ENCODE peak calls at places on chromosome 11, in ten cellular contexts. One of them, this sample, is unnamed.

GRCh38 chr11:46290598-46291309 is 13.3 kb downstream of the CREB3L1 start:
- DNase-seq in non-pigmented ciliary epithelial cell: peak
- DNase-seq in CD4-positive, CD25-positive, alpha-beta regulatory T cell: no peak
- DNase-seq in Caki2: peak
- DNase-seq in ACHN: peak
- DNase-seq in AG04449: peak
- DNase-seq in T-helper 2 cell treated with Interferon-gamma antibody and Interleukin-4, amounts not matched to agents 5 μg/mL and 100 μg/mL, for 36 hours: no peak
- DNase-seq in kidney epithelial cell: peak
- DNase-seq in activated T-helper 1 cell treated with Interleukin-2 at 50 U/mL for 16 hours: no peak
- DNase-seq in osteocyte: peak
- DNase-seq in this sample: no peak

GRCh38 chr11:20110908-20111669 is 49.2 kb downstream of the DBX1 start:
- DNase-seq in osteocyte: peak
- DNase-seq in kidney epithelial cell: peak
- DNase-seq in CD4-positive, CD25-positive, alpha-beta regulatory T cell: peak
- DNase-seq in Caki2: peak
- DNase-seq in ACHN: peak
- DNase-seq in AG04449: peak
- DNase-seq in T-helper 2 cell treated with Interferon-gamma antibody and Interleukin-4, amounts not matched to agents 5 μg/mL and 100 μg/mL, for 36 hours: peak
- DNase-seq in activated T-helper 1 cell treated with Interleukin-2 at 50 U/mL for 16 hours: no peak
- DNase-seq in non-pigmented ciliary epithelial cell: no peak
- DNase-seq in this sample: peak

GRCh38 chr11:118497831-118498230 is 29.4 kb upstream of the TTC36 start:
- DNase-seq in kidney epithelial cell: no peak
- DNase-seq in osteocyte: no peak
- DNase-seq in T-helper 2 cell treated with Interferon-gamma antibody and Interleukin-4, amounts not matched to agents 5 μg/mL and 100 μg/mL, for 36 hours: no peak
- DNase-seq in CD4-positive, CD25-positive, alpha-beta regulatory T cell: no peak
- DNase-seq in activated T-helper 1 cell treated with Interleukin-2 at 50 U/mL for 16 hours: no peak
- DNase-seq in Caki2: no peak
- DNase-seq in ACHN: no peak
- DNase-seq in AG04449: peak
- DNase-seq in non-pigmented ciliary epithelial cell: peak
- DNase-seq in this sample: no peak

GRCh38 chr11:76861490-76861953 is 804 bp downstream of the ACER3 start:
- DNase-seq in T-helper 2 cell treated with Interferon-gamma antibody and Interleukin-4, amounts not matched to agents 5 μg/mL and 100 μg/mL, for 36 hours: no peak
- DNase-seq in non-pigmented ciliary epithelial cell: no peak
- DNase-seq in activated T-helper 1 cell treated with Interleukin-2 at 50 U/mL for 16 hours: no peak
- DNase-seq in osteocyte: no peak
- DNase-seq in Caki2: peak
- DNase-seq in ACHN: peak
- DNase-seq in CD4-positive, CD25-positive, alpha-beta regulatory T cell: no peak
- DNase-seq in kidney epithelial cell: no peak
- DNase-seq in AG04449: no peak
- DNase-seq in this sample: no peak

GRCh38 chr11:43968719-43969118 is 26.3 kb downstream of the C11orf96 start:
- DNase-seq in non-pigmented ciliary epithelial cell: no peak
- DNase-seq in osteocyte: no peak
- DNase-seq in ACHN: no peak
- DNase-seq in T-helper 2 cell treated with Interferon-gamma antibody and Interleukin-4, amounts not matched to agents 5 μg/mL and 100 μg/mL, for 36 hours: no peak
- DNase-seq in activated T-helper 1 cell treated with Interleukin-2 at 50 U/mL for 16 hours: no peak
- DNase-seq in Caki2: no peak
- DNase-seq in AG04449: no peak
- DNase-seq in kidney epithelial cell: no peak
- DNase-seq in CD4-positive, CD25-positive, alpha-beta regulatory T cell: no peak
- DNase-seq in this sample: no peak

GRCh38 chr11:69297225-69297925 is 3.4 kb downstream of the MYEOV start:
- DNase-seq in ACHN: peak
- DNase-seq in T-helper 2 cell treated with Interferon-gamma antibody and Interleukin-4, amounts not matched to agents 5 μg/mL and 100 μg/mL, for 36 hours: peak
- DNase-seq in osteocyte: peak
- DNase-seq in Caki2: peak
- DNase-seq in kidney epithelial cell: peak
- DNase-seq in AG04449: peak
- DNase-seq in activated T-helper 1 cell treated with Interleukin-2 at 50 U/mL for 16 hours: peak
- DNase-seq in non-pigmented ciliary epithelial cell: peak
- DNase-seq in CD4-positive, CD25-positive, alpha-beta regulatory T cell: peak
- DNase-seq in this sample: peak

GRCh38 chr11:70614034-70614681 is 215.8 kb downstream of the CTTN start:
- DNase-seq in CD4-positive, CD25-positive, alpha-beta regulatory T cell: no peak
- DNase-seq in Caki2: no peak
- DNase-seq in kidney epithelial cell: no peak
- DNase-seq in AG04449: no peak
- DNase-seq in T-helper 2 cell treated with Interferon-gamma antibody and Interleukin-4, amounts not matched to agents 5 μg/mL and 100 μg/mL, for 36 hours: no peak
- DNase-seq in activated T-helper 1 cell treated with Interleukin-2 at 50 U/mL for 16 hours: no peak
- DNase-seq in osteocyte: no peak
- DNase-seq in ACHN: no peak
- DNase-seq in non-pigmented ciliary epithelial cell: no peak
- DNase-seq in this sample: no peak

GRCh38 chr11:44623321-44623715 is 57.9 kb downstream of the CD82 start:
- DNase-seq in AG04449: no peak
- DNase-seq in CD4-positive, CD25-positive, alpha-beta regulatory T cell: no peak
- DNase-seq in activated T-helper 1 cell treated with Interleukin-2 at 50 U/mL for 16 hours: no peak
- DNase-seq in non-pigmented ciliary epithelial cell: no peak
- DNase-seq in kidney epithelial cell: no peak
- DNase-seq in T-helper 2 cell treated with Interferon-gamma antibody and Interleukin-4, amounts not matched to agents 5 μg/mL and 100 μg/mL, for 36 hours: no peak
- DNase-seq in ACHN: no peak
- DNase-seq in osteocyte: peak
- DNase-seq in Caki2: no peak
- DNase-seq in this sample: no peak

GRCh38 chr11:96254087-96254486 is 88.9 kb downstream of the MAML2 start:
- DNase-seq in CD4-positive, CD25-positive, alpha-beta regulatory T cell: no peak
- DNase-seq in ACHN: no peak
- DNase-seq in kidney epithelial cell: no peak
- DNase-seq in AG04449: no peak
- DNase-seq in osteocyte: no peak
- DNase-seq in non-pigmented ciliary epithelial cell: peak
- DNase-seq in T-helper 2 cell treated with Interferon-gamma antibody and Interleukin-4, amounts not matched to agents 5 μg/mL and 100 μg/mL, for 36 hours: peak
- DNase-seq in Caki2: no peak
- DNase-seq in activated T-helper 1 cell treated with Interleukin-2 at 50 U/mL for 16 hours: no peak
- DNase-seq in this sample: peak

GRCh38 chr11:16596231-16596630 is 142.2 kb upstream of the C11orf58 start:
- DNase-seq in CD4-positive, CD25-positive, alpha-beta regulatory T cell: no peak
- DNase-seq in Caki2: no peak
- DNase-seq in AG04449: no peak
- DNase-seq in ACHN: no peak
- DNase-seq in T-helper 2 cell treated with Interferon-gamma antibody and Interleukin-4, amounts not matched to agents 5 μg/mL and 100 μg/mL, for 36 hours: no peak
- DNase-seq in activated T-helper 1 cell treated with Interleukin-2 at 50 U/mL for 16 hours: no peak
- DNase-seq in kidney epithelial cell: no peak
- DNase-seq in non-pigmented ciliary epithelial cell: no peak
- DNase-seq in osteocyte: no peak
- DNase-seq in this sample: no peak

GRCh38 chr11:83736689-83737088 is 450.5 kb upstream of the CCDC90B start:
- DNase-seq in AG04449: no peak
- DNase-seq in Caki2: no peak
- DNase-seq in ACHN: no peak
- DNase-seq in non-pigmented ciliary epithelial cell: no peak
- DNase-seq in activated T-helper 1 cell treated with Interleukin-2 at 50 U/mL for 16 hours: no peak
- DNase-seq in osteocyte: no peak
- DNase-seq in T-helper 2 cell treated with Interferon-gamma antibody and Interleukin-4, amounts not matched to agents 5 μg/mL and 100 μg/mL, for 36 hours: no peak
- DNase-seq in CD4-positive, CD25-positive, alpha-beta regulatory T cell: no peak
- DNase-seq in kidney epithelial cell: no peak
- DNase-seq in this sample: no peak

GRCh38 chr11:120137187-120137610 is 714 bp downstream of the TRIM29 start:
- DNase-seq in kidney epithelial cell: no peak
- DNase-seq in AG04449: no peak
- DNase-seq in T-helper 2 cell treated with Interferon-gamma antibody and Interleukin-4, amounts not matched to agents 5 μg/mL and 100 μg/mL, for 36 hours: no peak
- DNase-seq in CD4-positive, CD25-positive, alpha-beta regulatory T cell: no peak
- DNase-seq in non-pigmented ciliary epithelial cell: no peak
- DNase-seq in ACHN: no peak
- DNase-seq in Caki2: no peak
- DNase-seq in activated T-helper 1 cell treated with Interleukin-2 at 50 U/mL for 16 hours: no peak
- DNase-seq in osteocyte: no peak
- DNase-seq in this sample: no peak

GRCh38 chr11:78061088-78061920 is 2.4 kb upstream of the THRSP start:
- DNase-seq in ACHN: no peak
- DNase-seq in activated T-helper 1 cell treated with Interleukin-2 at 50 U/mL for 16 hours: no peak
- DNase-seq in AG04449: no peak
- DNase-seq in Caki2: no peak
- DNase-seq in osteocyte: no peak
- DNase-seq in T-helper 2 cell treated with Interferon-gamma antibody and Interleukin-4, amounts not matched to agents 5 μg/mL and 100 μg/mL, for 36 hours: no peak
- DNase-seq in CD4-positive, CD25-positive, alpha-beta regulatory T cell: no peak
- DNase-seq in non-pigmented ciliary epithelial cell: no peak
- DNase-seq in kidney epithelial cell: no peak
- DNase-seq in this sample: no peak

GRCh38 chr11:35485656-35486318 is 39.6 kb downstream of the PAMR1 start:
- DNase-seq in osteocyte: peak
- DNase-seq in activated T-helper 1 cell treated with Interleukin-2 at 50 U/mL for 16 hours: peak
- DNase-seq in T-helper 2 cell treated with Interferon-gamma antibody and Interleukin-4, amounts not matched to agents 5 μg/mL and 100 μg/mL, for 36 hours: peak
- DNase-seq in AG04449: no peak
- DNase-seq in kidney epithelial cell: no peak
- DNase-seq in non-pigmented ciliary epithelial cell: peak
- DNase-seq in ACHN: peak
- DNase-seq in Caki2: peak
- DNase-seq in CD4-positive, CD25-positive, alpha-beta regulatory T cell: peak
- DNase-seq in this sample: peak

GRCh38 chr11:65607614-65608426 is 6.2 kb downstream of the MAP3K11 start:
- DNase-seq in AG04449: no peak
- DNase-seq in kidney epithelial cell: no peak
- DNase-seq in non-pigmented ciliary epithelial cell: no peak
- DNase-seq in activated T-helper 1 cell treated with Interleukin-2 at 50 U/mL for 16 hours: no peak
- DNase-seq in ACHN: no peak
- DNase-seq in Caki2: no peak
- DNase-seq in osteocyte: no peak
- DNase-seq in CD4-positive, CD25-positive, alpha-beta regulatory T cell: no peak
- DNase-seq in T-helper 2 cell treated with Interferon-gamma antibody and Interleukin-4, amounts not matched to agents 5 μg/mL and 100 μg/mL, for 36 hours: no peak
- DNase-seq in this sample: no peak

GRCh38 chr11:118892964-118893363 is 9.3 kb downstream of the CXCR5 start:
- DNase-seq in T-helper 2 cell treated with Interferon-gamma antibody and Interleukin-4, amounts not matched to agents 5 μg/mL and 100 μg/mL, for 36 hours: no peak
- DNase-seq in AG04449: no peak
- DNase-seq in kidney epithelial cell: no peak
- DNase-seq in Caki2: no peak
- DNase-seq in non-pigmented ciliary epithelial cell: no peak
- DNase-seq in ACHN: no peak
- DNase-seq in activated T-helper 1 cell treated with Interleukin-2 at 50 U/mL for 16 hours: no peak
- DNase-seq in CD4-positive, CD25-positive, alpha-beta regulatory T cell: no peak
- DNase-seq in osteocyte: no peak
- DNase-seq in this sample: no peak

GRCh38 chr11:62602141-62603071 is 741 bp upstream of the MTA2 start:
- DNase-seq in T-helper 2 cell treated with Interferon-gamma antibody and Interleukin-4, amounts not matched to agents 5 μg/mL and 100 μg/mL, for 36 hours: no peak
- DNase-seq in CD4-positive, CD25-positive, alpha-beta regulatory T cell: no peak
- DNase-seq in non-pigmented ciliary epithelial cell: no peak
- DNase-seq in activated T-helper 1 cell treated with Interleukin-2 at 50 U/mL for 16 hours: no peak
- DNase-seq in osteocyte: no peak
- DNase-seq in Caki2: no peak
- DNase-seq in ACHN: peak
- DNase-seq in kidney epithelial cell: no peak
- DNase-seq in AG04449: no peak
- DNase-seq in this sample: no peak

GRCh38 chr11:128318856-128319474 is 268.4 kb downstream of the ETS1 start:
- DNase-seq in non-pigmented ciliary epithelial cell: no peak
- DNase-seq in CD4-positive, CD25-positive, alpha-beta regulatory T cell: peak
- DNase-seq in ACHN: no peak
- DNase-seq in activated T-helper 1 cell treated with Interleukin-2 at 50 U/mL for 16 hours: peak
- DNase-seq in T-helper 2 cell treated with Interferon-gamma antibody and Interleukin-4, amounts not matched to agents 5 μg/mL and 100 μg/mL, for 36 hours: peak
- DNase-seq in kidney epithelial cell: no peak
- DNase-seq in AG04449: no peak
- DNase-seq in osteocyte: no peak
- DNase-seq in Caki2: no peak
- DNase-seq in this sample: peak

GRCh38 chr11:113773092-113773415 is 438 bp downstream of the ZW10 start:
- DNase-seq in kidney epithelial cell: no peak
- DNase-seq in osteocyte: no peak
- DNase-seq in Caki2: no peak
- DNase-seq in activated T-helper 1 cell treated with Interleukin-2 at 50 U/mL for 16 hours: no peak
- DNase-seq in CD4-positive, CD25-positive, alpha-beta regulatory T cell: no peak
- DNase-seq in non-pigmented ciliary epithelial cell: no peak
- DNase-seq in ACHN: peak
- DNase-seq in AG04449: no peak
- DNase-seq in T-helper 2 cell treated with Interferon-gamma antibody and Interleukin-4, amounts not matched to agents 5 μg/mL and 100 μg/mL, for 36 hours: no peak
- DNase-seq in this sample: no peak

GRCh38 chr11:3614742-3615171 is 27.0 kb downstream of the ART5 start:
- DNase-seq in non-pigmented ciliary epithelial cell: no peak
- DNase-seq in CD4-positive, CD25-positive, alpha-beta regulatory T cell: no peak
- DNase-seq in AG04449: no peak
- DNase-seq in ACHN: no peak
- DNase-seq in Caki2: peak
- DNase-seq in osteocyte: no peak
- DNase-seq in activated T-helper 1 cell treated with Interleukin-2 at 50 U/mL for 16 hours: peak
- DNase-seq in kidney epithelial cell: no peak
- DNase-seq in T-helper 2 cell treated with Interferon-gamma antibody and Interleukin-4, amounts not matched to agents 5 μg/mL and 100 μg/mL, for 36 hours: peak
- DNase-seq in this sample: peak

GRCh38 chr11:70002433-70002832 is 75.7 kb upstream of the ANO1 start:
- DNase-seq in T-helper 2 cell treated with Interferon-gamma antibody and Interleukin-4, amounts not matched to agents 5 μg/mL and 100 μg/mL, for 36 hours: peak
- DNase-seq in kidney epithelial cell: no peak
- DNase-seq in activated T-helper 1 cell treated with Interleukin-2 at 50 U/mL for 16 hours: no peak
- DNase-seq in CD4-positive, CD25-positive, alpha-beta regulatory T cell: peak
- DNase-seq in AG04449: no peak
- DNase-seq in osteocyte: no peak
- DNase-seq in Caki2: no peak
- DNase-seq in ACHN: no peak
- DNase-seq in non-pigmented ciliary epithelial cell: peak
- DNase-seq in this sample: no peak

GRCh38 chr11:11250470-11250869 is 102.6 kb downstream of the CSNK2A3 start:
- DNase-seq in non-pigmented ciliary epithelial cell: no peak
- DNase-seq in activated T-helper 1 cell treated with Interleukin-2 at 50 U/mL for 16 hours: no peak
- DNase-seq in Caki2: no peak
- DNase-seq in T-helper 2 cell treated with Interferon-gamma antibody and Interleukin-4, amounts not matched to agents 5 μg/mL and 100 μg/mL, for 36 hours: no peak
- DNase-seq in CD4-positive, CD25-positive, alpha-beta regulatory T cell: no peak
- DNase-seq in osteocyte: no peak
- DNase-seq in ACHN: no peak
- DNase-seq in AG04449: peak
- DNase-seq in kidney epithelial cell: no peak
- DNase-seq in this sample: no peak

GRCh38 chr11:10540546-10540914 is 457 bp downstream of the RNF141 start:
- DNase-seq in AG04449: no peak
- DNase-seq in Caki2: no peak
- DNase-seq in ACHN: peak
- DNase-seq in osteocyte: no peak
- DNase-seq in T-helper 2 cell treated with Interferon-gamma antibody and Interleukin-4, amounts not matched to agents 5 μg/mL and 100 μg/mL, for 36 hours: no peak
- DNase-seq in CD4-positive, CD25-positive, alpha-beta regulatory T cell: no peak
- DNase-seq in activated T-helper 1 cell treated with Interleukin-2 at 50 U/mL for 16 hours: no peak
- DNase-seq in kidney epithelial cell: no peak
- DNase-seq in non-pigmented ciliary epithelial cell: no peak
- DNase-seq in this sample: no peak

GRCh38 chr11:69697489-69697843 is 6.4 kb downstream of the FGF19 start:
- DNase-seq in Caki2: no peak
- DNase-seq in kidney epithelial cell: no peak
- DNase-seq in non-pigmented ciliary epithelial cell: no peak
- DNase-seq in ACHN: no peak
- DNase-seq in AG04449: no peak
- DNase-seq in osteocyte: no peak
- DNase-seq in T-helper 2 cell treated with Interferon-gamma antibody and Interleukin-4, amounts not matched to agents 5 μg/mL and 100 μg/mL, for 36 hours: no peak
- DNase-seq in activated T-helper 1 cell treated with Interleukin-2 at 50 U/mL for 16 hours: no peak
- DNase-seq in CD4-positive, CD25-positive, alpha-beta regulatory T cell: no peak
- DNase-seq in this sample: no peak

GRCh38 chr11:71240865-71241691 is 11.3 kb downstream of the SHANK2 start:
- DNase-seq in CD4-positive, CD25-positive, alpha-beta regulatory T cell: no peak
- DNase-seq in Caki2: peak
- DNase-seq in kidney epithelial cell: peak
- DNase-seq in AG04449: peak
- DNase-seq in ACHN: no peak
- DNase-seq in osteocyte: peak
- DNase-seq in activated T-helper 1 cell treated with Interleukin-2 at 50 U/mL for 16 hours: no peak
- DNase-seq in T-helper 2 cell treated with Interferon-gamma antibody and Interleukin-4, amounts not matched to agents 5 μg/mL and 100 μg/mL, for 36 hours: no peak
- DNase-seq in non-pigmented ciliary epithelial cell: peak
- DNase-seq in this sample: no peak

GRCh38 chr11:11391796-11392195 is 38.7 kb upstream of the CSNK2A3 start:
- DNase-seq in non-pigmented ciliary epithelial cell: peak
- DNase-seq in osteocyte: no peak
- DNase-seq in activated T-helper 1 cell treated with Interleukin-2 at 50 U/mL for 16 hours: no peak
- DNase-seq in CD4-positive, CD25-positive, alpha-beta regulatory T cell: no peak
- DNase-seq in AG04449: no peak
- DNase-seq in kidney epithelial cell: peak
- DNase-seq in ACHN: peak
- DNase-seq in T-helper 2 cell treated with Interferon-gamma antibody and Interleukin-4, amounts not matched to agents 5 μg/mL and 100 μg/mL, for 36 hours: no peak
- DNase-seq in Caki2: peak
- DNase-seq in this sample: no peak

GRCh38 chr11:96540875-96541274 is 151.1 kb downstream of the JRKL start:
- DNase-seq in kidney epithelial cell: no peak
- DNase-seq in ACHN: no peak
- DNase-seq in Caki2: no peak
- DNase-seq in CD4-positive, CD25-positive, alpha-beta regulatory T cell: no peak
- DNase-seq in osteocyte: no peak
- DNase-seq in activated T-helper 1 cell treated with Interleukin-2 at 50 U/mL for 16 hours: no peak
- DNase-seq in AG04449: no peak
- DNase-seq in non-pigmented ciliary epithelial cell: no peak
- DNase-seq in T-helper 2 cell treated with Interferon-gamma antibody and Interleukin-4, amounts not matched to agents 5 μg/mL and 100 μg/mL, for 36 hours: no peak
- DNase-seq in this sample: no peak

GRCh38 chr11:64932324-64932723 is 3.4 kb downstream of the GPHA2 start:
- DNase-seq in ACHN: no peak
- DNase-seq in non-pigmented ciliary epithelial cell: no peak
- DNase-seq in Caki2: no peak
- DNase-seq in AG04449: no peak
- DNase-seq in CD4-positive, CD25-positive, alpha-beta regulatory T cell: no peak
- DNase-seq in T-helper 2 cell treated with Interferon-gamma antibody and Interleukin-4, amounts not matched to agents 5 μg/mL and 100 μg/mL, for 36 hours: no peak
- DNase-seq in osteocyte: no peak
- DNase-seq in kidney epithelial cell: no peak
- DNase-seq in activated T-helper 1 cell treated with Interleukin-2 at 50 U/mL for 16 hours: no peak
- DNase-seq in this sample: no peak